ENCODE peak calls at places on chromosomes 12 and 14, in six cellular contexts. O is left lung; E is AG04450; S is natural killer cell; F is BE2C; U is CD4-positive, alpha-beta T cell. D is an unnamed sample.

GRCh38 chr12:83958997-83959396 is 953.6 kb downstream of the SLC6A15 start:
- DNase-seq in O (no peak), E (no peak), S (no peak), F (no peak), U (no peak), D (no peak)

GRCh38 chr12:45350861-45351260 is 135.0 kb downstream of the ANO6 start:
- DNase-seq in O (no peak), E (no peak), S (no peak), F (peak), U (no peak), D (no peak)

GRCh38 chr14:20489093-20489994 is 16.0 kb upstream of the RNASE10 start:
- DNase-seq in O (no peak), E (no peak), S (no peak), F (no peak), U (peak), D (no peak)

GRCh38 chr14:99327458-99328250 is 55.7 kb upstream of the BCL11B start:
- DNase-seq in O (no peak), E (no peak), S (peak), F (no peak), U (no peak), D (no peak)

GRCh38 chr12:19129486-19130223 is at the start of gene PLEKHA5:
- DNase-seq in O (peak), E (peak), S (peak), F (peak), U (peak), D (no peak)

GRCh38 chr14:95134304-95134933 is 22.9 kb downstream of the DICER1 start:
- DNase-seq in O (no peak), E (no peak), S (no peak), F (no peak), U (no peak), D (no peak)

GRCh38 chr14:49865431-49865859 is 12.9 kb upstream of the NEMF start:
- DNase-seq in O (peak), E (no peak), S (peak), F (peak), U (peak), D (peak)

GRCh38 chr14:55954108-55954507 is 164.1 kb upstream of the PELI2 start:
- DNase-seq in O (no peak), E (no peak), S (no peak), F (no peak), U (no peak), D (no peak)

GRCh38 chr14:26415618-26416123 is 182.2 kb downstream of the NOVA1 start:
- DNase-seq in O (no peak), E (no peak), S (no peak), F (no peak), U (no peak), D (no peak)

GRCh38 chr12:45994736-45995135 is 4.4 kb upstream of the SCAF11 start:
- DNase-seq in O (no peak), E (no peak), S (no peak), F (no peak), U (no peak), D (no peak)

GRCh38 chr12:67220065-67220464 is 49.1 kb upstream of the CAND1 start:
- DNase-seq in O (no peak), E (no peak), S (no peak), F (no peak), U (no peak), D (no peak)

GRCh38 chr12:74365178-74365964 is 172.3 kb upstream of the ATXN7L3B start:
- DNase-seq in O (no peak), E (peak), S (no peak), F (peak), U (no peak), D (no peak)

GRCh38 chr12:69884386-69884785 is 59.4 kb downstream of the MYRFL start:
- DNase-seq in O (no peak), E (no peak), S (no peak), F (peak), U (no peak), D (no peak)

GRCh38 chr12:56863789-56864188 is 70.4 kb downstream of the SDR9C7 start:
- DNase-seq in O (no peak), E (no peak), S (no peak), F (no peak), U (no peak), D (no peak)
- TF ChIP-seq CTCF in O (no peak), E (no peak), S (no peak), F (no peak), U (no peak), D (no peak)

DNA sequence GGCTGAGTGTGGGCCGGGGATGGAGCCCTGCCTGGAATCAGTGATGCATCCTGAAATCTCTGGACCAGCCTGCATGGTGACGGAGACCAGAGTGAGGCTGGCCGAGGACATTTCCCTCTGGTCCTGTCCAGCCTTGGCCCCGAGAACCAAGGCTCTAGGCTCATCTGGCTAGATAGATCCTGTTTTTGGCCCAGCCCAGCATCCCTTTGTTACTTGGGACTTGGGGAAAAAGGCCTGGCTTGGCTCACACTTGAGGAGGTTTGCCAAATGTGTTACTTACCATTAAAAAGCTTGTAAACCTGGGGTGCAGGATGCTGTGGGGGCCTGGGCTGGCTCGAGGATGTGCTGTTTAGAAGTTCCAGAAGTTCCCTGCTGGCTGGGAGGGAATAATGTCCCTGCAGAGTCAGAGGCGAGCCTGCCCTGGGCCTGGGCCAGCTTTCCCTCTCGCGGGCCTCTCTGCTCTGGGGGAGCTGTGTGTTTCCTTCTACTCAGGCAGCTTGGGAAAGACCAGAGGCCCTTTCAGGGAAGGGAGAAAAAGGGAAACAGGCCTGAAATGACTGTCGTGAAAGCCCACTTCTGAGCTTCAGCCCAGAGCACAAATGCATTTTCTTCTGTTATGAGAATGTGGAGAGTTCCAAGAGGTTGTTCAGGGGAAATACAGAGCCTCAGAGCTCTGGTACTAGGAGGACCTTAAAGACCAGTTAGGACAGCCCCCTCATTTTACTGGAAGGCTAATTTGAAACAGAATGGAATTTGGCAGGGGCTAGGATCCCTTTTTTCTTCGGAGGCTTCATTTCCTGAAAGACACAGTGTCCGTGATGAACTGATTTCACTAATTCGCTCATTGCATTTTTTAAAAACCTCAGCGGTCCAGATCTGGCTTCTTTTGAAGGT is 47.2 kb upstream of the CTDSP2 start:
- DNase-seq in O (peak), E (peak), S (no peak), F (peak), U (no peak), D (no peak)
- TF ChIP-seq CTCF in O (no peak), E (no peak), S (no peak), F (no peak), U (no peak), D (no peak)

GRCh38 chr12:20199780-20200179 is 168.6 kb upstream of the PDE3A start:
- DNase-seq in O (no peak), E (no peak), S (no peak), F (no peak), U (no peak), D (no peak)
- TF ChIP-seq CTCF in O (no peak), E (no peak), S (no peak), F (no peak), U (no peak), D (no peak)

DNA sequence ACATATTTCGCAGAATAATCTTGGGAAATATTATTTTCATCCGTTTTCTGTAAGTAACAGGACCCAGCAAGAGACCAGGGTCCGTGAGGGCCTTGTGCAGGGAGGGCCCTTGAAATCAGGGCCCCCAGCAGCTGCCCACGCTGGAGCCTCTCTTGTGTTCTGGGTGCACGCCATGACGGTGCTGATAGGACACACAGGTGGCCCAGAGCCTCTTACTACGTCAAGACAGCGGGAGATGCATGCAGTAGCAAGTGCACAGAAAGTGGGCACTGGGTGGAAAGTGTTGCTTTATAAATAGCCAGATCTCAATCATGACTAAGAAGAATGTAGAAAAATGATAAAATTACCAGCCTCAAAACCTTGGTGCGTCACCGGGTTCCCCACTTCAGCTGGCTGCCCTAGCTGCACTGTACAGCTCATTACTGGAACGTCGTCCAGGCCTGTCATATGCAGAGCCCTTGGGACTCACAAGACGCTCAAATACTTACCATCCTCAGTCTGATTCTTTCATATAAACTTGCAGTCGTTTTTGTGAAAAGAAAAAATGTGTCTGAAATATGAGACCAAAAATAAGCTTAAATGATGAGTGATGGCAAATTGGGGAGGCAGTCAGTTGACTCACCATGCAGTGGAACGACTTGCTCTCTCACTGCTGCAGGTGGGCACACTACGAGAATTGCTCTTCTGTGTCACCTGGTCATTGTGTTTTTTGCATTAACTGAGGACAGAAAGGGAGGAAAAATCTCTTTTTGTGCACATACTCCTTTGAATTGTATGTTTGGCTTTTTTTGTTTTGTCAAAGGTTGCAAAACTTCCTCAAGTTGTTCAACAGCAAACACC is 68.2 kb downstream of the DDX51 start:
- DNase-seq in O (no peak), E (no peak), S (no peak), F (no peak), U (no peak), D (no peak)
- TF ChIP-seq CTCF in O (no peak), E (no peak), S (no peak), F (no peak), U (no peak), D (no peak)

GRCh38 chr14:76867536-76868452 is 41.6 kb downstream of the LRRC74A start:
- DNase-seq in O (peak), E (no peak), S (no peak), F (no peak), U (peak), D (peak)

GRCh38 chr14:76872796-76873432 is 46.7 kb downstream of the LRRC74A start:
- DNase-seq in O (no peak), E (no peak), S (peak), F (peak), U (peak), D (peak)

GRCh38 chr14:76868453-76869170 is 42.4 kb downstream of the LRRC74A start:
- DNase-seq in O (no peak), E (no peak), S (no peak), F (no peak), U (no peak), D (no peak)

GRCh38 chr14:76866469-76866868 is 40.3 kb downstream of the LRRC74A start:
- DNase-seq in O (no peak), E (no peak), S (no peak), F (no peak), U (no peak), D (no peak)

GRCh38 chr14:76870146-76870545 is 43.9 kb downstream of the LRRC74A start:
- DNase-seq in O (no peak), E (no peak), S (no peak), F (peak), U (no peak), D (no peak)
- TF ChIP-seq CTCF in O (no peak), E (peak), S (no peak), F (peak), U (no peak), D (peak)